ENCODE peak calls at places on chromosomes 7 and 10, in four cellular contexts. One of them, this sample, is unnamed.
A peak's percentile ranks its signal among the peaks of the same experiment; 100 is the strongest.

GRCh38 chr10:73553316-73553715 is 37.8 kb downstream of the USP54 start:
- DNase-seq in AG09309: no peak
- DNase-seq in AG04449: no peak
- DNase-seq in hepatocyte: no peak
- DNase-seq in this sample: no peak

GRCh38 chr10:132209130-132209529 is 22.4 kb downstream of the DPYSL4 start:
- DNase-seq in hepatocyte: no peak
- DNase-seq in AG04449: no peak
- DNase-seq in AG09309: no peak
- DNase-seq in this sample: no peak

GRCh38 chr10:115355162-115355760 is 262.1 kb downstream of the ATRNL1 start:
- DNase-seq in hepatocyte: peak; percentile 82
- DNase-seq in AG09309: peak; percentile 3
- DNase-seq in AG04449: peak; percentile 23
- DNase-seq in this sample: peak; percentile 71

GRCh38 chr10:21329995-21330627 is 195.4 kb downstream of the SKIDA1 start:
- DNase-seq in AG04449: peak; percentile 44
- DNase-seq in hepatocyte: peak; percentile 63
- DNase-seq in AG09309: peak; percentile 74
- DNase-seq in this sample: peak; percentile 92

GRCh38 chr7:100975391-100975821 is 6.0 kb downstream of the MUC12 start:
- DNase-seq in hepatocyte: no peak
- DNase-seq in AG09309: no peak
- DNase-seq in AG04449: no peak
- DNase-seq in this sample: no peak

GRCh38 chr10:47020491-47020890 is 109.3 kb downstream of the PTPN20 start:
- DNase-seq in hepatocyte: no peak
- DNase-seq in AG09309: no peak
- DNase-seq in AG04449: no peak
- DNase-seq in this sample: peak; percentile 42

GRCh38 chr7:24756989-24757798 is at the start of gene GSDME:
- DNase-seq in hepatocyte: peak; percentile 90
- DNase-seq in AG09309: no peak
- DNase-seq in AG04449: no peak
- DNase-seq in this sample: peak; percentile 49

GRCh38 chr7:47449810-47450586 is 131.9 kb downstream of the TNS3 start:
- DNase-seq in AG04449: peak; percentile 60
- DNase-seq in AG09309: peak; percentile 81
- DNase-seq in hepatocyte: no peak
- DNase-seq in this sample: peak; percentile 86

GRCh38 chr7:150737265-150738055 is at the start of gene GIMAP5:
- DNase-seq in hepatocyte: no peak
- DNase-seq in AG04449: no peak
- DNase-seq in AG09309: no peak
- DNase-seq in this sample: no peak

GRCh38 chr10:124403548-124403947 is 15.2 kb downstream of the OAT start:
- DNase-seq in AG04449: peak; percentile 36
- DNase-seq in hepatocyte: peak; percentile 90
- DNase-seq in AG09309: peak; percentile 47
- DNase-seq in this sample: peak; percentile 86

GRCh38 chr10:49679480-49679893 is at the start of gene C10orf53:
- DNase-seq in AG09309: no peak
- DNase-seq in hepatocyte: peak; percentile 90
- DNase-seq in AG04449: no peak
- DNase-seq in this sample: peak; percentile 49

GRCh38 chr10:34814228-34815173 is 595 bp downstream of the PARD3 start:
- DNase-seq in hepatocyte: peak; percentile 82
- DNase-seq in AG09309: no peak
- DNase-seq in AG04449: no peak
- DNase-seq in this sample: no peak

GRCh38 chr7:39535720-39536119 is 30.5 kb upstream of the YAE1 start:
- DNase-seq in AG04449: no peak
- DNase-seq in AG09309: no peak
- DNase-seq in hepatocyte: no peak
- DNase-seq in this sample: no peak

GRCh38 chr10:14439451-14440259 is 108.9 kb upstream of the FRMD4A start:
- DNase-seq in hepatocyte: no peak
- DNase-seq in AG04449: no peak
- DNase-seq in AG09309: no peak
- DNase-seq in this sample: peak; percentile 4

GRCh38 chr7:141563956-141564623 is 12.9 kb downstream of the AGK start:
- DNase-seq in AG04449: no peak
- DNase-seq in AG09309: no peak
- DNase-seq in hepatocyte: no peak
- DNase-seq in this sample: no peak

GRCh38 chr7:2843191-2843685 is 870 bp downstream of the GNA12 start:
- DNase-seq in hepatocyte: no peak
- DNase-seq in AG09309: no peak
- DNase-seq in AG04449: no peak
- DNase-seq in this sample: peak; percentile 31

GRCh38 chr7:29042893-29043292 is 84.8 kb upstream of the TRIL start:
- DNase-seq in hepatocyte: no peak
- DNase-seq in AG09309: no peak
- DNase-seq in AG04449: no peak
- DNase-seq in this sample: no peak

GRCh38 chr10:99917963-99918825 is 91.6 kb downstream of the DNMBP start:
- DNase-seq in hepatocyte: peak; percentile 72
- DNase-seq in AG04449: no peak
- DNase-seq in AG09309: no peak
- DNase-seq in this sample: peak; percentile 59

GRCh38 chr7:152512711-152513110 is 76.9 kb upstream of the KMT2C start:
- DNase-seq in AG04449: no peak
- DNase-seq in AG09309: no peak
- DNase-seq in hepatocyte: no peak
- DNase-seq in this sample: no peak

GRCh38 chr7:91264924-91265681 is 870 bp downstream of the FZD1 start:
- DNase-seq in AG09309: no peak
- DNase-seq in AG04449: no peak
- DNase-seq in hepatocyte: peak; percentile 72
- DNase-seq in this sample: peak; percentile 67

GRCh38 chr7:23895666-23896096 is 185.7 kb downstream of the STK31 start:
- DNase-seq in AG04449: peak; percentile 51
- DNase-seq in hepatocyte: no peak
- DNase-seq in AG09309: no peak
- DNase-seq in this sample: no peak

GRCh38 chr7:99559276-99559915 is 954 bp downstream of the ZNF655 start:
- DNase-seq in AG09309: no peak
- DNase-seq in AG04449: no peak
- DNase-seq in hepatocyte: no peak
- DNase-seq in this sample: peak; percentile 39

GRCh38 chr10:61869772-61870520 is 31.6 kb upstream of the ARID5B start:
- DNase-seq in AG09309: peak; percentile 56
- DNase-seq in AG04449: no peak
- DNase-seq in hepatocyte: no peak
- DNase-seq in this sample: peak; percentile 36

GRCh38 chr7:141702047-141702567 is at the start of gene DENND11:
- DNase-seq in AG09309: no peak
- DNase-seq in hepatocyte: peak; percentile 83
- DNase-seq in AG04449: no peak
- DNase-seq in this sample: no peak

GRCh38 chr7:129843365-129843898 is 109.3 kb downstream of the UBE2H start:
- DNase-seq in AG09309: no peak
- DNase-seq in AG04449: no peak
- DNase-seq in hepatocyte: no peak
- DNase-seq in this sample: no peak

GRCh38 chr7:47438411-47439029 is 143.4 kb downstream of the TNS3 start:
- DNase-seq in AG09309: no peak
- DNase-seq in AG04449: no peak
- DNase-seq in hepatocyte: no peak
- DNase-seq in this sample: no peak

GRCh38 chr7:97021443-97022261 is 3.0 kb downstream of the DLX5 start:
- DNase-seq in AG09309: no peak
- DNase-seq in hepatocyte: no peak
- DNase-seq in AG04449: no peak
- DNase-seq in this sample: no peak

GRCh38 chr10:72605137-72605536 is 20.7 kb downstream of the MICU1 start:
- DNase-seq in AG09309: no peak
- DNase-seq in hepatocyte: no peak
- DNase-seq in AG04449: no peak
- DNase-seq in this sample: no peak

GRCh38 chr7:132066776-132067175 is 509.5 kb downstream of the PLXNA4 start:
- DNase-seq in AG09309: no peak
- DNase-seq in AG04449: no peak
- DNase-seq in hepatocyte: peak; percentile 37
- DNase-seq in this sample: peak; percentile 60

GRCh38 chr10:103626178-103626577 is 132.7 kb downstream of the NEURL1 start:
- DNase-seq in hepatocyte: no peak
- DNase-seq in AG09309: no peak
- DNase-seq in AG04449: no peak
- DNase-seq in this sample: no peak

GRCh38 chr7:135964791-135965190 is 12.4 kb downstream of the MTPN start:
- DNase-seq in AG09309: no peak
- DNase-seq in hepatocyte: no peak
- DNase-seq in AG04449: no peak
- DNase-seq in this sample: peak; percentile 41

GRCh38 chr10:18179901-18180300 is 39.7 kb downstream of the CACNB2 start:
- DNase-seq in AG09309: no peak
- DNase-seq in AG04449: peak; percentile 19
- DNase-seq in hepatocyte: peak; percentile 46
- DNase-seq in this sample: peak; percentile 80

GRCh38 chr10:104300736-104301292 is 31.8 kb downstream of the GSTO2 start:
- DNase-seq in AG04449: peak; percentile 93
- DNase-seq in hepatocyte: peak; percentile 67
- DNase-seq in AG09309: peak; percentile 91
- DNase-seq in this sample: peak; percentile 100

GRCh38 chr10:44517635-44518034 is 132.7 kb upstream of the CXCL12 start:
- DNase-seq in hepatocyte: no peak
- DNase-seq in AG09309: no peak
- DNase-seq in AG04449: no peak
- DNase-seq in this sample: no peak
- TF ChIP-seq CTCF in hepatocyte: peak; percentile 21
- TF ChIP-seq CTCF in AG09309: peak; percentile 23
- TF ChIP-seq CTCF in AG04449: peak; percentile 11
- TF ChIP-seq CTCF in this sample: peak; percentile 29

GRCh38 chr10:77007836-77008235 is 629.8 kb downstream of the KCNMA1 start:
- DNase-seq in AG09309: no peak
- DNase-seq in AG04449: no peak
- DNase-seq in hepatocyte: no peak
- DNase-seq in this sample: no peak
- H3K4me3 ChIP-seq in AG09309: no peak overlapping the region
- H3K4me3 ChIP-seq in AG04449: no peak overlapping the region
- H3K4me3 ChIP-seq in hepatocyte: no peak overlapping the region
- H3K4me3 ChIP-seq in this sample: no peak overlapping the region

DNA sequence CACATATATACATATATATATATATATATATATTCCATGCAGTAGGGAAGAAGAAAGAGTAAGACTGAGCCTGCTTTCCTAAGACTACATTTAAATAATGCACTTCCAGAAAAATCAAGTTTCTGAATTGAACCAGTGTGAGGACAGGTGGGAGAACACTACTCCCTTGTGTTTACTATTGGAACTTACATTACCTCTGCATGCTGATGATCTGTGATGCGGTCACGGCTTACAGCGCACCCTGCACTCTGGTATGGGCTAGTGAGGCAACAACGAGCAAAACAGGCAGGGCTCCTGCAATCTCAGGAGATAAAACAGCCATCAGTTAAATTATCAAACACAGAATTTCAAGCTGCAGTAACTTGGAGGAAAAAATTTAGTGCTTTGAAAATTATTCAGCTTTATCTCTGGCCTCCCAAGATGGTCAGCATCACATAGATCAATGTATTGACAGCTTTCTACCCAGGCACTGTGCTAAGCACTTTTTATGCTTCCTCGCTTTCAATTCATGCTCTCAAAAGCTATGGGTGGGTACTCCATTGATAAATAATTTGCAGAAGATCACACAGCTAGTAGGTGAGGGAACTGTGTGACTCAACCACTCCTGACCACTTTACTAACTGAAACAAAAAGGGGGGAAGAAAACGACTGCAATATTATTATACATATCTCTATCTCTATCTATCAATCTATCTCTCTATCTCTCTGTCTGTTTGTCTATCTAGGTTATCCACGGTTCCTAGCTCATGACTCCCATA is 20.5 kb upstream of the SLC16A12 start:
- DNase-seq in AG04449: no peak
- DNase-seq in hepatocyte: peak; percentile 15
- DNase-seq in AG09309: no peak
- DNase-seq in this sample: peak; percentile 53
- TF ChIP-seq CTCF in AG04449: no peak
- TF ChIP-seq CTCF in hepatocyte: no peak
- TF ChIP-seq CTCF in AG09309: peak; percentile 21
- TF ChIP-seq CTCF in this sample: peak; percentile 26

DNA sequence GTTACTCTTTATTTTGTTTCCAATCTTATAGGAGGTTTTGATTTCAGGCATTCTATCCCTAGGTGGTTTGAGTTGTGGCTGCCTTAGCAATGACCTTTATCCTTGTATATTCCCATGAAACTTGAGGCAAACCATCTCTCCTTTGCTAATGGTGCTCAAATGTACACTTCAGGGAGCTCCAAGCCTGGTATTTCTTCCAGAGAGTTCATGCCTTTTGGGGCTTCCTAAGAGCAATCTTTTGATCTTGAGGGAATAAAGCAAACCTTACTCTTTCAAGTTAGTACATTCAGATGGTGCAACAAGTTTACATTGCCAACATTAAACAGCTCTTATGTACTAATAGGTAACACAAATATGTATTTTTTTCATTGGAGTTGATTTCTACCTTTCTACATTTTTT is 3.4 kb upstream of the GNAT3 start:
- DNase-seq in AG09309: no peak
- DNase-seq in AG04449: no peak
- DNase-seq in hepatocyte: no peak
- DNase-seq in this sample: no peak
- H3K4me3 ChIP-seq in AG09309: no peak overlapping the region
- H3K4me3 ChIP-seq in AG04449: no peak overlapping the region
- H3K4me3 ChIP-seq in hepatocyte: no peak overlapping the region
- H3K4me3 ChIP-seq in this sample: no peak overlapping the region

GRCh38 chr10:101287922-101288638 is 58.8 kb upstream of the LBX1 start:
- DNase-seq in hepatocyte: no peak
- DNase-seq in AG09309: no peak
- DNase-seq in AG04449: no peak
- DNase-seq in this sample: peak; percentile 48
- TF ChIP-seq CTCF in hepatocyte: peak; percentile 13
- TF ChIP-seq CTCF in AG09309: peak; percentile 35
- TF ChIP-seq CTCF in AG04449: peak; percentile 43
- TF ChIP-seq CTCF in this sample: peak; percentile 49

GRCh38 chr7:114653391-114654088 is 238.9 kb downstream of the FOXP2 start:
- DNase-seq in AG09309: no peak
- DNase-seq in hepatocyte: peak; percentile 17
- DNase-seq in AG04449: no peak
- DNase-seq in this sample: no peak
- H3K4me3 ChIP-seq in AG09309: no peak overlapping the region
- H3K4me3 ChIP-seq in hepatocyte: no peak overlapping the region
- H3K4me3 ChIP-seq in AG04449: no peak overlapping the region
- H3K4me3 ChIP-seq in this sample: no peak overlapping the region